ENCODE peak calls at places on chromosomes 11 and 22, in four cellular contexts. C, M, V and P are unnamed samples.

GRCh38 chr11:114291381-114291780 is 4.8 kb upstream of the NNMT start:
- DNase-seq in C (peak), V (no peak), M (no peak), P (peak)

GRCh38 chr11:123590296-123590912 is 64.0 kb downstream of the SCN3B start:
- DNase-seq in M (no peak), V (no peak), C (peak), P (peak)

GRCh38 chr11:85953491-85954143 is 98.4 kb downstream of the CCDC83 start:
- DNase-seq in V (no peak), C (peak), M (no peak), P (no peak)

GRCh38 chr11:4677948-4678347 is 19.7 kb downstream of the OR51E2 start:
- DNase-seq in C (no peak), V (no peak), M (no peak), P (no peak)

GRCh38 chr22:39242809-39243442 is 1.9 kb downstream of the PDGFB start:
- DNase-seq in C (no peak), M (peak), V (peak), P (no peak)

GRCh38 chr11:1852885-1853284 is at the start of gene LSP1:
- DNase-seq in M (peak), V (peak), C (no peak), P (no peak)

GRCh38 chr22:42808516-42808915 is 48.6 kb downstream of the ARFGAP3 start:
- DNase-seq in M (no peak), C (peak), V (no peak), P (no peak)

GRCh38 chr11:114953039-114953438 is 274.7 kb downstream of the NXPE2 start:
- DNase-seq in C (no peak), M (no peak), V (no peak), P (no peak)

GRCh38 chr11:83140691-83141455 is 16.1 kb upstream of the PCF11 start:
- DNase-seq in V (no peak), C (no peak), M (no peak), P (no peak)

GRCh38 chr11:86091566-86091965 is 22.7 kb upstream of the PICALM start:
- DNase-seq in M (no peak), C (peak), V (no peak), P (peak)